ENCODE peak calls at places on chromosome X, in seven cellular contexts. S is tibial nerve, I is spleen, B is IMR-90, G is GM12878, M is upper lobe of left lung, P is HepG2. H is an unnamed sample. For H3K4me1, the result is how much of the 10 kb centered on the place peaks cover.

GRCh38 chrX:106957856-106958255 is 37.7 kb downstream of the CLDN2 start:
- DNase-seq in S (no peak), I (no peak), B (peak), G (no peak), M (no peak), P (no peak), H (no peak)

GRCh38 chrX:152619897-152620296 is 17.8 kb upstream of the GABRQ start:
- DNase-seq in S (no peak), I (no peak), B (no peak), G (no peak), M (no peak), P (no peak), H (no peak)

GRCh38 chrX:34918856-34919255 is 23.7 kb upstream of the FAM47B start:
- DNase-seq in S (no peak), I (no peak), B (peak), G (no peak), M (no peak), P (peak), H (no peak)

GRCh38 chrX:101977091-101977490 is 45.3 kb upstream of the ZMAT1 start:
- DNase-seq in S (no peak), I (no peak), B (no peak), G (no peak), M (no peak), P (no peak), H (no peak)

GRCh38 chrX:44980403-44980802 is 107.4 kb downstream of the KDM6A start:
- DNase-seq in S (no peak), I (no peak), B (no peak), G (no peak), M (no peak), P (no peak), H (no peak)

GRCh38 chrX:14899607-14900006 is 26.4 kb downstream of the MOSPD2 start:
- DNase-seq in S (no peak), I (no peak), B (peak), G (no peak), M (no peak), P (no peak), H (no peak)

GRCh38 chrX:50736651-50737050 is 77.3 kb downstream of the SHROOM4 start:
- DNase-seq in S (no peak), I (no peak), B (no peak), G (no peak), M (no peak), P (no peak), H (no peak)

GRCh38 chrX:69210513-69211065 is 45.3 kb upstream of the PJA1 start:
- DNase-seq in S (no peak), I (no peak), B (peak), G (no peak), M (no peak), P (no peak), H (no peak)

GRCh38 chrX:48489892-48490291 is 13.9 kb downstream of the FTSJ1 start:
- DNase-seq in S (no peak), I (no peak), B (no peak), G (no peak), M (no peak), P (no peak), H (no peak)

GRCh38 chrX:41265615-41266014 is 68.3 kb upstream of the DDX3X start:
- DNase-seq in S (peak), I (no peak), B (peak), G (no peak), M (peak), P (no peak), H (no peak)

GRCh38 chrX:20118065-20118824 is 1.5 kb upstream of the MAP7D2 start:
- DNase-seq in S (no peak), I (no peak), B (no peak), G (no peak), M (peak), P (no peak), H (no peak)

GRCh38 chrX:11064851-11065600 is 46.1 kb upstream of the HCCS start:
- DNase-seq in S (no peak), I (no peak), B (peak), G (no peak), M (no peak), P (no peak), H (no peak)

GRCh38 chrX:130756233-130756632 is 146.8 kb downstream of the ENOX2 start:
- DNase-seq in S (no peak), I (no peak), B (no peak), G (no peak), M (no peak), P (no peak), H (no peak)

GRCh38 chrX:136450050-136450830 is 37.5 kb upstream of the BRS3 start:
- DNase-seq in S (no peak), I (no peak), B (peak), G (no peak), M (no peak), P (no peak), H (no peak)

GRCh38 chrX:129998006-129998405 is 15.6 kb downstream of the BCORL1 start:
- DNase-seq in S (no peak), I (no peak), B (no peak), G (no peak), M (no peak), P (no peak), H (no peak)

GRCh38 chrX:46653482-46653881 is 79.9 kb downstream of the CHST7 start:
- DNase-seq in S (no peak), I (no peak), B (peak), G (no peak), M (no peak), P (peak), H (no peak)

GRCh38 chrX:53086464-53086863 is 4.3 kb downstream of the TSPYL2 start:
- DNase-seq in S (peak), I (no peak), B (no peak), G (no peak), M (peak), P (no peak), H (no peak)

GRCh38 chrX:115268421-115268820 is 21.1 kb upstream of the LUZP4 start:
- DNase-seq in S (no peak), I (no peak), B (peak), G (no peak), M (no peak), P (no peak), H (no peak)

GRCh38 chrX:37714479-37714878 is 28.9 kb downstream of the XK start:
- DNase-seq in S (no peak), I (no peak), B (no peak), G (no peak), M (no peak), P (no peak), H (no peak)

GRCh38 chrX:31449975-31450374 is 378.1 kb upstream of the FTHL17 start:
- DNase-seq in S (no peak), I (no peak), B (peak), G (no peak), M (no peak), P (no peak), H (no peak)

GRCh38 chrX:15530318-15530717 is 29.7 kb downstream of the BMX start:
- DNase-seq in S (no peak), I (no peak), B (no peak), G (no peak), M (no peak), P (no peak), H (no peak)

GRCh38 chrX:120739300-120739699 is 109.4 kb upstream of the C1GALT1C1 start:
- DNase-seq in S (no peak), I (no peak), B (no peak), G (no peak), M (no peak), P (no peak), H (no peak)

GRCh38 chrX:102720237-102721168 is at the start of gene GPRASP3:
- DNase-seq in S (peak), I (peak), B (peak), G (no peak), M (peak), P (no peak), H (no peak)

GRCh38 chrX:40010550-40011364 is 87.0 kb downstream of the BCOR start:
- DNase-seq in S (no peak), I (peak), B (no peak), G (no peak), M (no peak), P (peak), H (no peak)

GRCh38 chrX:40015693-40016092 is 82.1 kb downstream of the BCOR start:
- DNase-seq in S (no peak), I (no peak), B (no peak), G (no peak), M (no peak), P (no peak), H (no peak)

GRCh38 chrX:40012039-40012799 is 85.5 kb downstream of the BCOR start:
- DNase-seq in S (peak), I (peak), B (peak), G (no peak), M (no peak), P (peak), H (no peak)

GRCh38 chrX:40011483-40012038 is 86.2 kb downstream of the BCOR start:
- DNase-seq in S (no peak), I (no peak), B (no peak), G (no peak), M (no peak), P (no peak), H (no peak)

GRCh38 chrX:40012800-40013682 is 84.7 kb downstream of the BCOR start:
- DNase-seq in S (peak), I (peak), B (peak), G (no peak), M (peak), P (peak), H (no peak)
- TF ChIP-seq POLR2A in S (no peak), I (no peak), B (no peak), G (peak), M (no peak), P (peak), H (no peak)

GRCh38 chrX:537156-537555 is 93.4 kb upstream of the SHOX start:
- DNase-seq in S (no peak), I (no peak), B (no peak), G (no peak), M (no peak), P (no peak), H (no peak)
- H3K4me1 ChIP-seq in S (under half), I (under half), B (under half), G (under half), M (under half), P (under half), H (under half)

GRCh38 chrX:13653022-13653693 is at the start of gene TCEANC:
- DNase-seq in S (peak), I (peak), B (peak), G (peak), M (peak), P (peak), H (no peak)
- TF ChIP-seq POLR2A in S (peak), I (peak), B (peak), G (peak), M (peak), P (peak), H (peak)

GRCh38 chrX:1502853-1503252 is 34.1 kb downstream of the P2RY8 start:
- DNase-seq in S (no peak), I (peak), B (no peak), G (no peak), M (no peak), P (no peak), H (no peak)

GRCh38 chrX:1496076-1496475 is 40.9 kb downstream of the P2RY8 start:
- DNase-seq in S (no peak), I (peak), B (no peak), G (no peak), M (no peak), P (no peak), H (no peak)

GRCh38 chrX:1502241-1502640 is 34.7 kb downstream of the P2RY8 start:
- DNase-seq in S (no peak), I (peak), B (no peak), G (no peak), M (no peak), P (no peak), H (no peak)

GRCh38 chrX:1506916-1507315 is 30.1 kb downstream of the P2RY8 start:
- DNase-seq in S (no peak), I (peak), B (no peak), G (no peak), M (no peak), P (no peak), H (no peak)

GRCh38 chrX:1500701-1501624 is 36.0 kb downstream of the P2RY8 start:
- DNase-seq in S (no peak), I (peak), B (no peak), G (peak), M (no peak), P (no peak), H (no peak)
- H3K4me1 ChIP-seq in S (under half), I (half or more), B (under half), G (half or more), M (under half), P (under half), H (under half)